ENCODE peak calls at places on chromosomes 11 and 22, in seven cellular contexts. J, Y, I, P, D, C and G are unnamed samples.

GRCh38 chr11:109971184-109971523 is 122.0 kb upstream of the ZC3H12C start:
- DNase-seq in Y (no peak), C (no peak), J (no peak), P (no peak), D (no peak), I (no peak), G (no peak)

GRCh38 chr22:29072979-29073617 is at the start of gene KREMEN1:
- DNase-seq in J (no peak), P (no peak), C (no peak), I (peak; percentile 35), Y (no peak), D (no peak), G (no peak)

GRCh38 chr11:75946531-75947530 is 131.8 kb downstream of the UVRAG start:
- DNase-seq in C (no peak), D (no peak), P (no peak), J (no peak), I (no peak), Y (peak; percentile 8), G (no peak)

GRCh38 chr11:117610045-117610444 is 187.0 kb downstream of the DSCAML1 start:
- DNase-seq in I (no peak), C (no peak), D (no peak), P (peak; percentile 11), J (no peak), Y (no peak), G (no peak)

GRCh38 chr22:31526275-31526674 is 29.9 kb downstream of the SFI1 start:
- DNase-seq in D (no peak), I (no peak), J (no peak), Y (no peak), C (no peak), P (no peak), G (no peak)

GRCh38 chr22:23106906-23107367 is 34.9 kb downstream of the RSPH14 start:
- DNase-seq in D (no peak), J (no peak), P (no peak), I (no peak), Y (no peak), C (peak; percentile 65), G (no peak)

GRCh38 chr11:96257972-96258951 is 84.7 kb downstream of the MAML2 start:
- DNase-seq in P (no peak), I (no peak), Y (no peak), J (peak; percentile 21), D (no peak), C (no peak), G (no peak)

GRCh38 chr22:50627452-50627913 is 469 bp downstream of the ARSA start:
- DNase-seq in J (no peak), I (peak; percentile 59), Y (no peak), D (no peak), C (peak; percentile 40), P (peak; percentile 32), G (no peak)

GRCh38 chr11:2122222-2122906 is 16.8 kb downstream of the IGF2 start:
- DNase-seq in P (no peak), I (no peak), C (no peak), D (no peak), Y (peak; percentile 61), J (no peak), G (no peak)

GRCh38 chr11:63767415-63768231 is 952 bp downstream of the ZFTA start:
- DNase-seq in I (peak; percentile 85), J (no peak), Y (peak; percentile 97), P (peak; percentile 48), D (no peak), C (peak; percentile 41), G (peak; percentile 94)

GRCh38 chr11:108199446-108200321 is 22.8 kb downstream of the NPAT start:
- DNase-seq in Y (peak; percentile 77), P (peak; percentile 27), I (no peak), J (no peak), C (no peak), D (no peak), G (no peak)

GRCh38 chr22:40728731-40729189 is 49.5 kb downstream of the MCHR1 start:
- DNase-seq in I (no peak), Y (peak; percentile 79), P (no peak), D (peak; percentile 80), J (peak; percentile 53), C (no peak), G (peak; percentile 78)